ENCODE peak calls at places on chromosomes 13 and 19, in five cellular contexts. S is colonic mucosa, X is epithelial cell of esophagus, N is omental fat pad, L is thoracic aorta. G is an unnamed sample.

GRCh38 chr13:113972451-113973217 is 1.2 kb downstream of the C13orf46 start:
- DNase-seq in N (no peak), S (no peak), X (no peak), L (peak), G (peak)

GRCh38 chr19:40717325-40717879 is 490 bp downstream of the ITPKC start:
- DNase-seq in S (peak), X (peak), L (no peak), N (no peak), G (no peak)

GRCh38 chr19:39995794-39996193 is 1.1 kb upstream of the ZNF546 start:
- DNase-seq in L (no peak), X (no peak), S (no peak), N (no peak), G (no peak)

GRCh38 chr19:36573948-36574726 is 1.0 kb upstream of the ZNF529 start:
- DNase-seq in N (peak), X (peak), S (no peak), L (no peak), G (no peak)

GRCh38 chr19:37963190-37963947 is 56.4 kb downstream of the SIPA1L3 start:
- DNase-seq in N (no peak), L (no peak), S (no peak), X (no peak), G (no peak)

GRCh38 chr19:4597975-4598671 is 38.6 kb upstream of the SEMA6B start:
- DNase-seq in L (no peak), S (peak), X (peak), N (no peak), G (peak)

GRCh38 chr19:44228318-44228717 is 16.0 kb downstream of the ZNF227 start:
- DNase-seq in S (no peak), L (no peak), X (no peak), N (no peak), G (no peak)

GRCh38 chr19:50358483-50359431 is 6.7 kb downstream of the NAPSA start:
- DNase-seq in L (no peak), S (peak), X (no peak), N (no peak), G (peak)

GRCh38 chr19:21460686-21461085 is 44.7 kb upstream of the ZNF429 start:
- DNase-seq in N (no peak), X (no peak), L (no peak), S (no peak), G (no peak)

GRCh38 chr19:21466627-21467026 is 38.8 kb upstream of the ZNF429 start:
- DNase-seq in X (no peak), S (no peak), L (no peak), N (no peak), G (no peak)

GRCh38 chr19:21463449-21464105 is 41.8 kb upstream of the ZNF429 start:
- DNase-seq in L (no peak), N (no peak), S (peak), X (no peak), G (peak)

GRCh38 chr19:21462540-21462939 is 42.9 kb upstream of the ZNF429 start:
- DNase-seq in N (no peak), L (no peak), X (no peak), S (no peak), G (no peak)
- TF ChIP-seq CTCF in N (no peak), L (no peak), X (no peak), S (no peak), G (no peak)

GRCh38 chr13:87671031-87671823 is at the start of gene SLITRK5:
- DNase-seq in S (peak), L (no peak), X (peak), N (peak), G (peak)
- TF ChIP-seq CTCF in S (peak), L (peak), X (peak), N (no peak), G (peak)

GRCh38 chr19:9848060-9848459 is 12.9 kb downstream of the PIN1 start:
- DNase-seq in X (no peak), N (no peak), L (no peak), S (no peak), G (no peak)
- TF ChIP-seq CTCF in X (peak), N (no peak), L (no peak), S (peak), G (peak)

GRCh38 chr13:111046590-111047141 is 68.4 kb upstream of the ARHGEF7 start:
- DNase-seq in L (no peak), X (no peak), N (no peak), S (no peak), G (no peak)
- TF ChIP-seq CTCF in L (no peak), X (peak), N (no peak), S (no peak), G (peak)

DNA sequence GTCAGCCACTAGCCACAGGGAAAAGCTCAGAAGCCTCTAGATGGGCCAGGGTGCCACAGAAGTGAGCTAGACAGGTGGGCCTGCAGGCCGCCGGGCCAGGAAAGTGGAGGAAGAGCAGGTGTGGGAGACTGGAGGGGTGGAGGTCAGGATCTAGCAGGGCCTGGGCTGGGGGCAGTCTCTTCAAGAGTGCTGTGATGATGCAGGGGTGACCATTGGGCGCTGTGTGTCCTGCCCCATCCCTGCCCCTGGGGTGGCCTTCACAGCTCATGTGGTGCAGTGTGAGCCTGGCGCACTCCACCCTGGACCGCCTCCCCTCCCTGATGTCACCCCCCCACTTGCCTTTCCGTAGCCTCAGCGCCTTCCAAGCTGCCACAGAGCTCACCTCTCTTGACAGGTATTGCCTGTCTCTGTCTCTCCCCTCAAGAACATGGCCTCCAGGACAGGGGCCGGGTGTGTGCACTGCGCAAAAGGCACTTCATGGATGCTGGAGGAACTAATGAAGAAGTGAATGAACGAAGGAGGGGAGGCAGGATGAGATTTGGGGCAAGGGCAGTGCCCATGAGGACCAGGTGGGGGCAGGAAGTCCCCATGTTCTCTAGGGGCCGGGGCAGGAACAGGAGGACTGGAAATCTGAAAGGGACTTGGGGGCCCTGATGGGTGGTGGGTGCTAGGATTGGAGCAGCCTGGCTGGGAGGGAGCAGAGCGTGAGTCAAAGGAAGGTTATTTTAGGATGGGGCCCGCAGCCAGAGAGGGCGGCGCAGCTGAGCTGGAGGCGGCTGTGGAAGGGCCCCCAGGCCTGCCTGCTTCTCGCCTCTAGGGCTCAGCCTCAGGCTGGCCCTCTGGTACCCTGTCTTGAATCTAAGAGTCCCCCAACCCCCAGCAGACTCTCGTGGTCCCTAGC is 6.6 kb downstream of the SSBP4 start:
- DNase-seq in L (no peak), X (no peak), N (no peak), S (no peak), G (no peak)
- TF ChIP-seq CTCF in L (peak), X (no peak), N (no peak), S (no peak), G (no peak)

GRCh38 chr13:94595943-94596574 is at the start of gene TGDS:
- DNase-seq in N (peak), S (peak), X (peak), L (peak), G (peak)
- TF ChIP-seq CTCF in N (no peak), S (no peak), X (no peak), L (no peak), G (no peak)

GRCh38 chr13:111344471-111345191 is 24.2 kb downstream of the TEX29 start:
- DNase-seq in L (no peak), N (no peak), X (peak), S (no peak), G (peak)
- TF ChIP-seq CTCF in L (no peak), N (no peak), X (peak), S (no peak), G (peak)

DNA sequence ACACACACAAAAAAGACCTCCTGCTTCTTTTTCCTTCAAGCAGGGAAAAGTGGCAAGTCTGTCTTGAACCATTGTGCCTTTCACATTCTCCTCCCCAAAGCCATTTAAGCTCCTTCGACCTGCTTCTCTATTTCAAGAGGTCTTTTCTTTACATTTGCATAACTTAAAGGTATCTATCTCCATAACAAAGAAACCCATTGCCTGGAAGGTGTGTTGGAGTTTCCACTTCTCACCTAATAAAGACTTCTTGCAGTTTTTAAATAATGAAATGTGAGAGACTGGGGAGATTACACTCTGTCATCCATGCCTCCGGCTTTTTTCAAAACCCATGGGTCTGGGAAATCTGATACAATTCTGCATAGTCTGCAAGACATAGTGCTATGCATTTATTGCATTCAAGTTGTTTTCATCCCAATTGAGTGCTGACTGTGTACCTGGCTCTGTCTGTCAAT is 41.8 kb upstream of the NBEA start:
- DNase-seq in X (no peak), N (no peak), S (no peak), L (no peak), G (no peak)
- TF ChIP-seq CTCF in X (no peak), N (no peak), S (no peak), L (no peak), G (no peak)